ENCODE peak calls at places on chromosome 9, in seven cellular contexts. One of them, this sample, is unnamed.

GRCh38 chr9:136657975-136658848 is 4.5 kb upstream of the EGFL7 start:
- DNase-seq in adrenal gland: no peak
- DNase-seq in lung: no peak
- DNase-seq in CD8-positive, alpha-beta T cell: no peak
- DNase-seq in endodermal cell: no peak
- DNase-seq in astrocyte: no peak
- DNase-seq in HAP-1: no peak
- DNase-seq in this sample: no peak

GRCh38 chr9:78210841-78211301 is 25.0 kb upstream of the CEP78 start:
- DNase-seq in adrenal gland: no peak
- DNase-seq in lung: no peak
- DNase-seq in CD8-positive, alpha-beta T cell: no peak
- DNase-seq in endodermal cell: no peak
- DNase-seq in astrocyte: no peak
- DNase-seq in HAP-1: no peak
- DNase-seq in this sample: no peak

GRCh38 chr9:6414291-6414690 is 1.3 kb downstream of the UHRF2 start:
- DNase-seq in adrenal gland: no peak
- DNase-seq in lung: no peak
- DNase-seq in CD8-positive, alpha-beta T cell: no peak
- DNase-seq in endodermal cell: no peak
- DNase-seq in astrocyte: peak; percentile 67
- DNase-seq in HAP-1: no peak
- DNase-seq in this sample: peak; percentile 79

GRCh38 chr9:130870491-130871381 is 25.9 kb downstream of the QRFP start:
- DNase-seq in adrenal gland: no peak
- DNase-seq in lung: no peak
- DNase-seq in CD8-positive, alpha-beta T cell: no peak
- DNase-seq in endodermal cell: no peak
- DNase-seq in astrocyte: peak; percentile 68
- DNase-seq in HAP-1: no peak
- DNase-seq in this sample: peak; percentile 38

GRCh38 chr9:37618817-37619216 is 26.4 kb upstream of the TOMM5 start:
- DNase-seq in adrenal gland: no peak
- DNase-seq in lung: no peak
- DNase-seq in CD8-positive, alpha-beta T cell: no peak
- DNase-seq in endodermal cell: no peak
- DNase-seq in astrocyte: peak; percentile 58
- DNase-seq in HAP-1: no peak
- DNase-seq in this sample: peak; percentile 29

GRCh38 chr9:8733096-8733954 is 933.7 kb upstream of the DMAC1 start:
- DNase-seq in adrenal gland: peak; percentile 15
- DNase-seq in lung: no peak
- DNase-seq in CD8-positive, alpha-beta T cell: no peak
- DNase-seq in endodermal cell: peak; percentile 64
- DNase-seq in astrocyte: peak; percentile 45
- DNase-seq in HAP-1: no peak
- DNase-seq in this sample: no peak

GRCh38 chr9:126722922-126723806 is 81.7 kb upstream of the ZBTB43 start:
- DNase-seq in adrenal gland: peak; percentile 47
- DNase-seq in lung: no peak
- DNase-seq in CD8-positive, alpha-beta T cell: peak; percentile 40
- DNase-seq in endodermal cell: peak; percentile 76
- DNase-seq in astrocyte: no peak
- DNase-seq in HAP-1: peak; percentile 72
- DNase-seq in this sample: peak; percentile 8

GRCh38 chr9:136229096-136230065 is 16.2 kb downstream of the QSOX2 start:
- DNase-seq in adrenal gland: no peak
- DNase-seq in lung: no peak
- DNase-seq in CD8-positive, alpha-beta T cell: no peak
- DNase-seq in endodermal cell: no peak
- DNase-seq in astrocyte: peak; percentile 29
- DNase-seq in HAP-1: no peak
- DNase-seq in this sample: no peak

GRCh38 chr9:22773501-22774220 is 327.0 kb downstream of the DMRTA1 start:
- DNase-seq in adrenal gland: no peak
- DNase-seq in lung: no peak
- DNase-seq in CD8-positive, alpha-beta T cell: no peak
- DNase-seq in endodermal cell: no peak
- DNase-seq in astrocyte: no peak
- DNase-seq in HAP-1: peak; percentile 16
- DNase-seq in this sample: no peak

GRCh38 chr9:89431930-89432725 is 65.8 kb downstream of the SEMA4D start:
- DNase-seq in adrenal gland: no peak
- DNase-seq in lung: no peak
- DNase-seq in CD8-positive, alpha-beta T cell: no peak
- DNase-seq in endodermal cell: no peak
- DNase-seq in astrocyte: no peak
- DNase-seq in HAP-1: no peak
- DNase-seq in this sample: no peak

GRCh38 chr9:89432986-89433530 is 64.9 kb downstream of the SEMA4D start:
- DNase-seq in adrenal gland: no peak
- DNase-seq in lung: no peak
- DNase-seq in CD8-positive, alpha-beta T cell: no peak
- DNase-seq in endodermal cell: no peak
- DNase-seq in astrocyte: no peak
- DNase-seq in HAP-1: no peak
- DNase-seq in this sample: no peak

GRCh38 chr9:89428222-89428761 is 69.6 kb downstream of the SEMA4D start:
- DNase-seq in adrenal gland: peak; percentile 67
- DNase-seq in lung: no peak
- DNase-seq in CD8-positive, alpha-beta T cell: no peak
- DNase-seq in endodermal cell: no peak
- DNase-seq in astrocyte: no peak
- DNase-seq in HAP-1: no peak
- DNase-seq in this sample: no peak

GRCh38 chr9:89428901-89429890 is 68.7 kb downstream of the SEMA4D start:
- DNase-seq in adrenal gland: no peak
- DNase-seq in lung: no peak
- DNase-seq in CD8-positive, alpha-beta T cell: peak; percentile 47
- DNase-seq in endodermal cell: peak; percentile 92
- DNase-seq in astrocyte: no peak
- DNase-seq in HAP-1: peak; percentile 31
- DNase-seq in this sample: no peak

GRCh38 chr9:89430995-89431394 is 66.9 kb downstream of the SEMA4D start:
- DNase-seq in adrenal gland: no peak
- DNase-seq in lung: no peak
- DNase-seq in CD8-positive, alpha-beta T cell: no peak
- DNase-seq in endodermal cell: no peak
- DNase-seq in astrocyte: no peak
- DNase-seq in HAP-1: no peak
- DNase-seq in this sample: no peak
- H3K4me1 ChIP-seq in adrenal gland: peaks cover 13% of the 10 kb centered on the region
- H3K4me1 ChIP-seq in lung: peaks cover 7% of the 10 kb centered on the region
- H3K4me1 ChIP-seq in CD8-positive, alpha-beta T cell: peaks cover 99% of the 10 kb centered on the region
- H3K4me1 ChIP-seq in endodermal cell: no peaks in the 10 kb centered on the region
- H3K4me1 ChIP-seq in astrocyte: peaks cover 15% of the 10 kb centered on the region
- H3K4me1 ChIP-seq in HAP-1: peaks cover 20% of the 10 kb centered on the region
- H3K4me1 ChIP-seq in this sample: peaks cover 2% of the 10 kb centered on the region

GRCh38 chr9:2021731-2022130 is 6.6 kb downstream of the SMARCA2 start:
- DNase-seq in adrenal gland: no peak
- DNase-seq in lung: no peak
- DNase-seq in CD8-positive, alpha-beta T cell: no peak
- DNase-seq in endodermal cell: no peak
- DNase-seq in astrocyte: no peak
- DNase-seq in HAP-1: no peak
- DNase-seq in this sample: no peak

GRCh38 chr9:2023042-2023441 is 7.9 kb downstream of the SMARCA2 start:
- DNase-seq in adrenal gland: no peak
- DNase-seq in lung: no peak
- DNase-seq in CD8-positive, alpha-beta T cell: no peak
- DNase-seq in endodermal cell: no peak
- DNase-seq in astrocyte: no peak
- DNase-seq in HAP-1: no peak
- DNase-seq in this sample: no peak

GRCh38 chr9:2024888-2025781 is 10.0 kb downstream of the SMARCA2 start:
- DNase-seq in adrenal gland: no peak
- DNase-seq in lung: no peak
- DNase-seq in CD8-positive, alpha-beta T cell: no peak
- DNase-seq in endodermal cell: no peak
- DNase-seq in astrocyte: no peak
- DNase-seq in HAP-1: peak; percentile 23
- DNase-seq in this sample: peak; percentile 36

GRCh38 chr9:2022560-2022959 is 7.4 kb downstream of the SMARCA2 start:
- DNase-seq in adrenal gland: no peak
- DNase-seq in lung: no peak
- DNase-seq in CD8-positive, alpha-beta T cell: no peak
- DNase-seq in endodermal cell: no peak
- DNase-seq in astrocyte: no peak
- DNase-seq in HAP-1: no peak
- DNase-seq in this sample: no peak

DNA sequence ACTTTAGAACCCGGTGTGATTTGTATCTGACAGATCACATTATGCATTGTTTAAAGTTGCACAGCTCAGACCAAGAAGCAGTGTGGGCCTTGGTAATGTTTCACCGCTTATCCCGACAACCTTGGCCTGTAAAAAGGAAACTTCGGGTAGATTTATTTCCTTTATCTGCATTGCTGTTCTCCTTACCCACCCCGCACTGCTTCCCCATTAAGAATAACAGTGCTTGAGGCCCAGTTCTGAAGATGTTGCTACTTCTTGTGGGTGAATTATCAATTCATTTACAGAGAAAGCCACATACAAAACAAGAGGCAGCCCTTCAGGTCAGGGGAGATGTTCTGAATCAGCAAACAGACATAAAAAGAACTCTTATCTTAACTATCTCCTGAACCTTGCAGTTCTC is 8.4 kb downstream of the SMARCA2 start:
- DNase-seq in adrenal gland: peak; percentile 18
- DNase-seq in lung: no peak
- DNase-seq in CD8-positive, alpha-beta T cell: no peak
- DNase-seq in endodermal cell: no peak
- DNase-seq in astrocyte: no peak
- DNase-seq in HAP-1: no peak
- DNase-seq in this sample: no peak
- H3K4me1 ChIP-seq in adrenal gland: peaks cover 89% of the 10 kb centered on the region
- H3K4me1 ChIP-seq in lung: peaks cover 45% of the 10 kb centered on the region
- H3K4me1 ChIP-seq in CD8-positive, alpha-beta T cell: peaks cover 96% of the 10 kb centered on the region
- H3K4me1 ChIP-seq in endodermal cell: peaks cover 2% of the 10 kb centered on the region
- H3K4me1 ChIP-seq in astrocyte: peaks cover 2% of the 10 kb centered on the region
- H3K4me1 ChIP-seq in HAP-1: peaks cover 13% of the 10 kb centered on the region
- H3K4me1 ChIP-seq in this sample: peaks cover 41% of the 10 kb centered on the region

DNA sequence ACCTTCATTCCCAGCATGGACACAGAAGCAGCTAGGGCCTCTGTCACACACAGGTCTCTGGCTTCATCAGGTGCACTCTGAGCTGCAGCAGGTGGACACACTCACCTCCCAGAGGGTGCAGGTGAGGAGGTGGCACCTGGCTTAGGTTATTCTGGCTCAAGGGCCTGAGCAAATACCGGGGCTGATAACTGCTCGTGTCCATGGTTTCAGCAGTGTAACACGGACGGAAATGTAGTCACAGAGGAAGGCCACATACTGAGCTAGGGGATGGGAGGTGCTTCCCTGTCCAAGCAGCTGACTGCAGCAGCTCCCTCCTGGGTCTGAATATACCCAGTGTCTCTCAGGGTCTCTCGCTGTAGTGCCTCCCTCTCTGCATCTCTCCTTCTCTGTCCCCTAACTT is 5.7 kb downstream of the PHF2 start:
- DNase-seq in adrenal gland: no peak
- DNase-seq in lung: peak; percentile 79
- DNase-seq in CD8-positive, alpha-beta T cell: no peak
- DNase-seq in endodermal cell: peak; percentile 44
- DNase-seq in astrocyte: no peak
- DNase-seq in HAP-1: no peak
- DNase-seq in this sample: no peak
- H3K4me1 ChIP-seq in adrenal gland: peaks cover 13% of the 10 kb centered on the region
- H3K4me1 ChIP-seq in lung: peaks cover 14% of the 10 kb centered on the region
- H3K4me1 ChIP-seq in CD8-positive, alpha-beta T cell: peaks cover 11% of the 10 kb centered on the region
- H3K4me1 ChIP-seq in endodermal cell: peaks cover 14% of the 10 kb centered on the region
- H3K4me1 ChIP-seq in astrocyte: peaks cover 10% of the 10 kb centered on the region
- H3K4me1 ChIP-seq in HAP-1: peaks cover 7% of the 10 kb centered on the region
- H3K4me1 ChIP-seq in this sample: peaks cover 16% of the 10 kb centered on the region

GRCh38 chr9:128885376-128885775 is 3.4 kb downstream of the LRRC8A start:
- DNase-seq in adrenal gland: no peak
- DNase-seq in lung: no peak
- DNase-seq in CD8-positive, alpha-beta T cell: no peak
- DNase-seq in endodermal cell: no peak
- DNase-seq in astrocyte: no peak
- DNase-seq in HAP-1: no peak
- DNase-seq in this sample: no peak
- H3K4me1 ChIP-seq in adrenal gland: peaks cover 29% of the 10 kb centered on the region
- H3K4me1 ChIP-seq in lung: peaks cover 11% of the 10 kb centered on the region
- H3K4me1 ChIP-seq in CD8-positive, alpha-beta T cell: peaks cover 37% of the 10 kb centered on the region
- H3K4me1 ChIP-seq in endodermal cell: peaks cover 11% of the 10 kb centered on the region
- H3K4me1 ChIP-seq in astrocyte: peaks cover 48% of the 10 kb centered on the region
- H3K4me1 ChIP-seq in HAP-1: peaks cover 3% of the 10 kb centered on the region
- H3K4me1 ChIP-seq in this sample: peaks cover 20% of the 10 kb centered on the region

This sample was measured in adipocyte.